ENCODE peak calls at places on chromosomes 1 and 21, in six cellular contexts. L, C, O, Y, B and R are unnamed samples.

GRCh38 chr1:240245629-240246020 is 153.9 kb downstream of the FMN2 start:
- DNase-seq in L (no peak), C (no peak), O (no peak), Y (no peak), B (no peak), R (no peak)

GRCh38 chr1:170698711-170699275 is 34.9 kb downstream of the PRRX1 start:
- DNase-seq in L (no peak), C (peak; percentile 47), O (no peak), Y (no peak), B (no peak), R (no peak)

GRCh38 chr1:8938232-8939117 is 7.2 kb upstream of the CA6 start:
- DNase-seq in L (no peak), C (no peak), O (no peak), Y (no peak), B (no peak), R (no peak)

GRCh38 chr1:32766328-32766972 is 50.7 kb downstream of the YARS1 start:
- DNase-seq in L (no peak), C (no peak), O (peak; percentile 43), Y (no peak), B (no peak), R (no peak)

GRCh38 chr1:170682159-170682558 is 18.2 kb downstream of the PRRX1 start:
- DNase-seq in L (no peak), C (no peak), O (no peak), Y (no peak), B (no peak), R (no peak)

GRCh38 chr1:818611-819291 is 105.0 kb upstream of the SAMD11 start:
- DNase-seq in L (no peak), C (no peak), O (no peak), Y (no peak), B (no peak), R (no peak)

GRCh38 chr1:218546314-218546713 is 201.2 kb downstream of the TGFB2 start:
- DNase-seq in L (peak; percentile 39), C (no peak), O (no peak), Y (no peak), B (no peak), R (no peak)

GRCh38 chr21:32578107-32578691 is 7.1 kb downstream of the TCP10L start:
- DNase-seq in L (peak; percentile 26), C (peak; percentile 11), O (no peak), Y (no peak), B (no peak), R (peak; percentile 13)

GRCh38 chr1:183945432-183946308 is 91.9 kb downstream of the COLGALT2 start:
- DNase-seq in L (peak; percentile 30), C (peak; percentile 62), O (no peak), Y (no peak), B (no peak), R (no peak)

GRCh38 chr21:46617267-46618051 is 12.6 kb upstream of the S100B start:
- DNase-seq in L (peak; percentile 4), C (no peak), O (no peak), Y (no peak), B (no peak), R (no peak)

GRCh38 chr1:244835276-244836134 is at the start of gene COX20:
- DNase-seq in L (peak; percentile 95), C (peak; percentile 90), O (peak; percentile 95), Y (peak; percentile 92), B (peak; percentile 96), R (peak; percentile 66)

GRCh38 chr1:61951731-61952585 is 209.7 kb downstream of the PATJ start:
- DNase-seq in L (peak; percentile 68), C (peak; percentile 13), O (no peak), Y (peak; percentile 38), B (no peak), R (peak; percentile 37)

GRCh38 chr1:205936846-205937707 is 6.2 kb downstream of the SLC26A9 start:
- DNase-seq in L (peak; percentile 68), C (no peak), O (no peak), Y (no peak), B (no peak), R (peak; percentile 38)

GRCh38 chr21:41168391-41169257 is 664 bp downstream of the BACE2 start:
- DNase-seq in L (peak; percentile 61), C (peak; percentile 66), O (peak; percentile 70), Y (peak; percentile 45), B (peak; percentile 6), R (peak; percentile 35)

GRCh38 chr1:84143796-84144565 is at the start of gene PRKACB:
- DNase-seq in L (peak; percentile 63), C (no peak), O (no peak), Y (no peak), B (no peak), R (peak; percentile 72)

GRCh38 chr1:115063238-115063901 is 25.9 kb downstream of the TSPAN2 start:
- DNase-seq in L (peak; percentile 65), C (no peak), O (no peak), Y (no peak), B (no peak), R (peak; percentile 39)

GRCh38 chr1:26358411-26359384 is 4.8 kb upstream of the CRYBG2 start:
- DNase-seq in L (peak; percentile 77), C (no peak), O (no peak), Y (no peak), B (no peak), R (peak; percentile 96)

GRCh38 chr1:169115891-169116585 is 9.5 kb downstream of the ATP1B1 start:
- DNase-seq in L (no peak), C (peak; percentile 46), O (peak; percentile 80), Y (peak; percentile 66), B (peak; percentile 61), R (peak; percentile 93)

GRCh38 chr1:110597966-110598365 is 8.2 kb downstream of the KCNA2 start:
- DNase-seq in L (no peak), C (no peak), O (no peak), Y (no peak), B (no peak), R (no peak)

GRCh38 chr1:112929979-112930378 is 26.0 kb downstream of the SLC16A1 start:
- DNase-seq in L (peak; percentile 33), C (no peak), O (no peak), Y (no peak), B (no peak), R (peak; percentile 33)

GRCh38 chr1:112927462-112927971 is 28.5 kb downstream of the SLC16A1 start:
- DNase-seq in L (no peak), C (no peak), O (no peak), Y (no peak), B (no peak), R (no peak)

GRCh38 chr1:112923956-112924349 is 32.0 kb downstream of the SLC16A1 start:
- DNase-seq in L (no peak), C (no peak), O (no peak), Y (no peak), B (no peak), R (no peak)

GRCh38 chr1:112925015-112925414 is 31.0 kb downstream of the SLC16A1 start:
- DNase-seq in L (no peak), C (no peak), O (no peak), Y (no peak), B (no peak), R (no peak)

GRCh38 chr1:112926858-112927257 is 29.1 kb downstream of the SLC16A1 start:
- DNase-seq in L (no peak), C (no peak), O (no peak), Y (no peak), B (no peak), R (no peak)
- H3K36me3 ChIP-seq in L (peaks cover 51% of the 10 kb centered on the region), C (peaks cover 46% of the 10 kb centered on the region), O (no peaks in the 10 kb centered on the region), Y (peaks cover 42% of the 10 kb centered on the region), B (peaks cover 10% of the 10 kb centered on the region), R (peaks cover 20% of the 10 kb centered on the region)

GRCh38 chr1:90346757-90347156 is 351.8 kb downstream of the ZNF326 start:
- DNase-seq in L (no peak), C (no peak), O (no peak), Y (no peak), B (no peak), R (no peak)
- TF ChIP-seq CTCF in L (no peak), C (no peak), O (no peak), Y (no peak), B (no peak), R (no peak)

GRCh38 chr1:90711696-90712095 is 5.4 kb downstream of the BARHL2 start:
- DNase-seq in L (no peak), C (no peak), O (no peak), Y (no peak), B (no peak), R (no peak)

GRCh38 chr1:90712153-90712930 is 4.8 kb downstream of the BARHL2 start:
- DNase-seq in L (no peak), C (no peak), O (no peak), Y (no peak), B (no peak), R (no peak)

GRCh38 chr1:90709535-90709934 is 7.6 kb downstream of the BARHL2 start:
- DNase-seq in L (no peak), C (no peak), O (no peak), Y (no peak), B (no peak), R (no peak)

GRCh38 chr1:90708826-90709225 is 8.3 kb downstream of the BARHL2 start:
- DNase-seq in L (no peak), C (no peak), O (no peak), Y (no peak), B (no peak), R (no peak)

DNA sequence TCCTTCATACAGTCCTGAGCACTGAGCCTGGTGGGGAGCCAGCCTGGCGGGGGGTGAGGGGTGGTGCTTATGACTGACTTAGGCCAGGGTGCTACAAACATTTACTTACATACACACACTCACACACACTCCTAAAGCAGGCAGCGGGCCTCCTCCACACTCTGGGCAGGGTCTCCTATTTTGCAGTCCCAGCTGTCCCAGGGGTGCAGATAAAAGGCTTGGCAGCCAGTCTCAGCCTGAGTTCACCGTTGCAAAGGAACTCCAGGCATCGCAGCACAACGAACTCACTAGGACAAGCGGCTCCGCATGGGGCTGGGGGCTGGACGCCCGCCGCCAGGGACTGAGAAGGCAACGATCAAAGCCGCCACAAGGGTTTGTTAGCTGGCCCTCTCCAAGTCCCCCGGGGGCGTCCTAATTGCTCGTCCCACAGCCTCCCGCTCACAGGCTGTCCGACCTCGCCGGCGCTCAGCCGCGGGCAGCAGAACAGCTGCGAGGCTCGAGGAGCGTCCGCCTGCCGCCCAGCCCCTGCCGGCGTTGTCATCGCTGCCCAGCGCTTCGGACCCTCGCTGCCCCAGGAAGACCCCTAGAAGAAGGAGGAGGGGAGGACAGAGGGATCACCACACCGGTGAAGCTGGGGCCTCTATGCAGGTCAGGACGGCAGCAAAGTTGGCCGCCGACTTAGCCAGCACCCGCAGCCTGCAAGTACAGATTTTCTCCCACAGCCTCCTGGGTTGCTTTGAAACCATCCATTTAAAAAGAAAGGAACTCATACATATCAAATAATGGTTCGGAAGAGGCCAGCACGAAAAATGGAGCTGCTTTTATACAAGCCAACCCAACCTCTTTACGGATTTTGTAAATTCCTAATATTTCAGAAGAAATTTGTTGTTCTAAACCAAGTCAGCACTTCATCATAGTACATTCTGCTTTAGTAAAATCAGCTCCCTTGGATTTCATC is 6.2 kb downstream of the BARHL2 start:
- DNase-seq in L (no peak), C (no peak), O (no peak), Y (no peak), B (no peak), R (no peak)
- H3K27me3 ChIP-seq in L (peaks cover 94% of the 10 kb centered on the region), C (peaks cover 100% of the 10 kb centered on the region), O (peaks cover 98% of the 10 kb centered on the region), Y (peaks cover 100% of the 10 kb centered on the region), B (peaks cover 8% of the 10 kb centered on the region), R (peaks cover 72% of the 10 kb centered on the region)

GRCh38 chr1:36179220-36179600 is 23.2 kb downstream of the MAP7D1 start:
- DNase-seq in L (no peak), C (no peak), O (no peak), Y (no peak), B (no peak), R (no peak)
- H3K36me3 ChIP-seq in L (peaks cover 29% of the 10 kb centered on the region), C (peaks cover 44% of the 10 kb centered on the region), O (peaks cover 72% of the 10 kb centered on the region), Y (peaks cover 76% of the 10 kb centered on the region), B (peaks cover 29% of the 10 kb centered on the region), R (peaks cover 52% of the 10 kb centered on the region)